ENCODE peak calls at places on chromosomes 16 and 17, in six cellular contexts. I, G, Q, J, F and Z are unnamed samples.

GRCh38 chr16:30355954-30356308 is 823 bp upstream of the CD2BP2 start:
- DNase-seq in I (no peak), G (no peak), Q (no peak), J (no peak), F (no peak), Z (no peak)

GRCh38 chr17:38746893-38747384 is 1.2 kb downstream of the PCGF2 start:
- DNase-seq in I (no peak), G (no peak), Q (no peak), J (no peak), F (no peak), Z (no peak)

GRCh38 chr17:66431910-66432309 is 129.5 kb downstream of the PRKCA start:
- DNase-seq in I (peak), G (no peak), Q (no peak), J (no peak), F (no peak), Z (peak)

GRCh38 chr17:80198144-80198661 is 21.9 kb downstream of the SGSH start:
- DNase-seq in I (no peak), G (peak), Q (no peak), J (peak), F (no peak), Z (no peak)

GRCh38 chr16:53924311-53924860 is 220.4 kb downstream of the FTO start:
- DNase-seq in I (no peak), G (no peak), Q (no peak), J (no peak), F (no peak), Z (no peak)

GRCh38 chr17:40071720-40072480 is 9.1 kb downstream of the THRA start:
- DNase-seq in I (no peak), G (no peak), Q (no peak), J (peak), F (no peak), Z (peak)

GRCh38 chr17:31274252-31274651 is 22.8 kb downstream of the OMG start:
- DNase-seq in I (peak), G (no peak), Q (no peak), J (no peak), F (no peak), Z (peak)

GRCh38 chr16:6335072-6335471 is 997.6 kb upstream of the RBFOX1 start:
- DNase-seq in I (no peak), G (no peak), Q (peak), J (peak), F (no peak), Z (no peak)

GRCh38 chr16:7651803-7652570 is 319.3 kb downstream of the RBFOX1 start:
- DNase-seq in I (no peak), G (no peak), Q (no peak), J (peak), F (no peak), Z (no peak)

GRCh38 chr17:79374807-79375206 is 236.0 kb downstream of the RBFOX3 start:
- DNase-seq in I (no peak), G (no peak), Q (no peak), J (no peak), F (no peak), Z (no peak)

GRCh38 chr16:78916928-78917545 is 683.5 kb downstream of the MAF start:
- DNase-seq in I (no peak), G (no peak), Q (no peak), J (no peak), F (no peak), Z (no peak)

GRCh38 chr16:81513204-81514040 is 68.8 kb downstream of the CMIP start:
- DNase-seq in I (no peak), G (peak), Q (no peak), J (peak), F (no peak), Z (peak)

GRCh38 chr17:77208217-77208808 is 67.5 kb downstream of the SEC14L1 start:
- DNase-seq in I (peak), G (no peak), Q (no peak), J (no peak), F (no peak), Z (peak)

GRCh38 chr16:87328846-87329245 is 11.7 kb upstream of the C16orf95 start:
- DNase-seq in I (no peak), G (no peak), Q (no peak), J (no peak), F (no peak), Z (no peak)

GRCh38 chr17:39205112-39205526 is 5.0 kb downstream of the RPL19 start:
- DNase-seq in I (no peak), G (no peak), Q (no peak), J (no peak), F (no peak), Z (no peak)

GRCh38 chr17:75110307-75110937 is 653 bp downstream of the ARMC7 start:
- DNase-seq in I (no peak), G (no peak), Q (no peak), J (peak), F (no peak), Z (no peak)
- H3K18ac ChIP-seq in I (no peak), G (no peak), Q (peak), J (no peak), F (no peak), Z (no peak)

DNA sequence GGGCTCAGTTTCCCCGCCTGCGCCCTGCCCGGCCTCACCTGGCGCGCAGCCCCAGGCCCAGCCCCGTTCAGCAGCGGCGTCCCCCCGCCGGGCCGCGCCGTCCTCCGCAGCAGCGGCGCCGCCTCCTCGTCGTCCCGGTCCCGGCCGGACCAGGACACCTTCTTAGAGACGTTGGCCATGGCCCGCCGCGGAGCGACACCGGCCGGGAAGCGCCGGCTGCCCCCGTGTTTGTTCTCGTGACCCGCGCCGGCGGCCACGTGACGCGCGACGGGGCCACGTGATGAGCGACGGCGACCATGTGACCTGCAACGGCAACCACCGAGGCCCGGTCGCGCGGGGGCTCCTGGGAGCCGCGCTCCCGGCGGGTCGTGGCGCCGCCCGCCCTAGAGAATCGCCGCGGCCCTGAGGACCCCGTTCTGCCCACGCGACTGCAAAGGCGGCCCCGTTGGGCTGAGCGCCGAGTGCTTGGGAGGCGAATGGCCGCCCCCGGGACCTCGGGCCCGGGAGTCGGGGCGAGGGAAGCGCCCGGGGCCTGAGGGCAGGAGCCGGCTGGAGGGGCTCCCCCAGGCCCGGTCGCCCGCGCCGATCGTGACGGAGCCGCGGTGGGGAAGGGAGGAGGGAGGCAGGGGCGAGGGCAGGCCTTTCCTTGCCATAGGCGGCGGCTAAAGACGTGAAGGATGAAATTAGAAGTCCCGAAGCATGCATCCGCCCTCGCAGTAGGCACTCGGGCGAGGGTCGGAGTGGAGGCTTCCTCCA is at the start of gene CLCN7:
- DNase-seq in I (peak), G (peak), Q (peak), J (peak), F (peak), Z (peak)
- H4K8ac ChIP-seq in I (peak), G (peak), Q (no peak), J (no peak), F (peak), Z (peak)

DNA sequence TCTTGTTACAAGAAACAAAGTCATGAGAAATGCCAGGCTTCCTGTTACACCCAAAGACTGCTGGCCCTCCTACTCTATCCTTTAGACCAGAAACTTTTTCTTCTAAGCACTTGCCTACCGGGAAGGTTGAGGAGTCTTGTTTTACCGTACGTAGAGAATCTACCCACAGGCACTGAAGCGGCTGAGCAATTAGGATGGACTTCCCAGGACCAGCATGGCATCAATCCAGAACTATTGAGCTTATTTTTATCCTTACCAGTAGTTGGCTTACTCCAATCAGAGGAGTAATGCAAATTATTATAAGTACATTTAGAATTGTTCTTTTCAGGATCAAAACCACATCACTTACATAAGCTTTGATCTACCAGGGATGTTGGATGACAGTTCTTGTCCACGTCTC is 25.6 kb downstream of the CEP95 start:
- DNase-seq in I (no peak), G (no peak), Q (no peak), J (no peak), F (no peak), Z (no peak)
- H4K91ac ChIP-seq in I (no peak), G (no peak), Q (no peak), J (no peak), F (no peak), Z (no peak)

GRCh38 chr16:11036040-11036439 is 91.7 kb downstream of the CLEC16A start:
- DNase-seq in I (no peak), G (no peak), Q (no peak), J (no peak), F (no peak), Z (no peak)
- H3K18ac ChIP-seq in I (no peak), G (no peak), Q (no peak), J (no peak), F (no peak), Z (peak)

GRCh38 chr16:84699147-84699711 is 571 bp upstream of the USP10 start:
- DNase-seq in I (no peak), G (no peak), Q (no peak), J (no peak), F (no peak), Z (no peak)

GRCh38 chr16:84703671-84704070 is 3.9 kb downstream of the USP10 start:
- DNase-seq in I (no peak), G (peak), Q (no peak), J (no peak), F (no peak), Z (peak)

GRCh38 chr16:84704253-84704652 is 4.5 kb downstream of the USP10 start:
- DNase-seq in I (no peak), G (no peak), Q (no peak), J (no peak), F (no peak), Z (no peak)

GRCh38 chr16:84700518-84701277 is 898 bp downstream of the USP10 start:
- DNase-seq in I (peak), G (no peak), Q (peak), J (no peak), F (no peak), Z (peak)

GRCh38 chr16:84699712-84700517 is at the start of gene USP10:
- DNase-seq in I (peak), G (peak), Q (peak), J (peak), F (peak), Z (peak)
- H4K8ac ChIP-seq in I (peak), G (peak), Q (no peak), J (no peak), F (peak), Z (peak)